ENCODE peak calls at places on chromosome 12, in five cellular contexts. One of them, this sample, is unnamed.

GRCh38 chr12:9064815-9065606 is 50.7 kb downstream of the A2M start:
- DNase-seq in HepG2: peak; percentile 77
- DNase-seq in K562: no peak
- DNase-seq in GM12878: no peak
- DNase-seq in H1: peak; percentile 53
- DNase-seq in this sample: peak; percentile 71

GRCh38 chr12:26748741-26749431 is 84.1 kb downstream of the ITPR2 start:
- DNase-seq in HepG2: no peak
- DNase-seq in K562: no peak
- DNase-seq in GM12878: peak; percentile 86
- DNase-seq in H1: no peak
- DNase-seq in this sample: no peak

GRCh38 chr12:93245543-93245942 is 132.2 kb upstream of the NUDT4 start:
- DNase-seq in HepG2: no peak
- DNase-seq in K562: no peak
- DNase-seq in GM12878: peak; percentile 87
- DNase-seq in H1: no peak
- DNase-seq in this sample: no peak

GRCh38 chr12:6534914-6535696 is 788 bp downstream of the GAPDH start:
- DNase-seq in HepG2: peak; percentile 22
- DNase-seq in K562: peak; percentile 73
- DNase-seq in GM12878: no peak
- DNase-seq in H1: no peak
- DNase-seq in this sample: no peak

GRCh38 chr12:11753826-11754225 is 104.4 kb downstream of the ETV6 start:
- DNase-seq in HepG2: no peak
- DNase-seq in K562: no peak
- DNase-seq in GM12878: no peak
- DNase-seq in H1: no peak
- DNase-seq in this sample: no peak

GRCh38 chr12:79886917-79887519 is 47.9 kb downstream of the PPP1R12A start:
- DNase-seq in HepG2: peak; percentile 54
- DNase-seq in K562: peak; percentile 13
- DNase-seq in GM12878: peak; percentile 23
- DNase-seq in H1: no peak
- DNase-seq in this sample: peak; percentile 41

GRCh38 chr12:22066235-22066765 is 20.3 kb downstream of the CMAS start:
- DNase-seq in HepG2: no peak
- DNase-seq in K562: no peak
- DNase-seq in GM12878: no peak
- DNase-seq in H1: no peak
- DNase-seq in this sample: no peak

GRCh38 chr12:6335451-6336078 is 6.3 kb downstream of the TNFRSF1A start:
- DNase-seq in HepG2: peak; percentile 90
- DNase-seq in K562: peak; percentile 54
- DNase-seq in GM12878: peak; percentile 60
- DNase-seq in H1: no peak
- DNase-seq in this sample: no peak

GRCh38 chr12:79409562-79409961 is 281.2 kb downstream of the PAWR start:
- DNase-seq in HepG2: no peak
- DNase-seq in K562: no peak
- DNase-seq in GM12878: no peak
- DNase-seq in H1: no peak
- DNase-seq in this sample: no peak

GRCh38 chr12:49809369-49810158 is 18.6 kb downstream of the NCKAP5L start:
- DNase-seq in HepG2: no peak
- DNase-seq in K562: no peak
- DNase-seq in GM12878: no peak
- DNase-seq in H1: no peak
- DNase-seq in this sample: no peak

GRCh38 chr12:87107270-87107669 is 851.1 kb upstream of the MGAT4C start:
- DNase-seq in HepG2: no peak
- DNase-seq in K562: no peak
- DNase-seq in GM12878: no peak
- DNase-seq in H1: peak; percentile 1
- DNase-seq in this sample: no peak

GRCh38 chr12:115983226-115983798 is 294.2 kb downstream of the MED13L start:
- DNase-seq in HepG2: peak; percentile 4
- DNase-seq in K562: no peak
- DNase-seq in GM12878: no peak
- DNase-seq in H1: peak; percentile 25
- DNase-seq in this sample: no peak

GRCh38 chr12:132366341-132366861 is 37.0 kb upstream of the GALNT9 start:
- DNase-seq in HepG2: no peak
- DNase-seq in K562: no peak
- DNase-seq in GM12878: no peak
- DNase-seq in H1: no peak
- DNase-seq in this sample: no peak

GRCh38 chr12:5295151-5295550 is 136.8 kb upstream of the NTF3 start:
- DNase-seq in HepG2: no peak
- DNase-seq in K562: no peak
- DNase-seq in GM12878: no peak
- DNase-seq in H1: no peak
- DNase-seq in this sample: no peak

GRCh38 chr12:108270035-108270840 is 68.9 kb downstream of the CMKLR1 start:
- DNase-seq in HepG2: no peak
- DNase-seq in K562: no peak
- DNase-seq in GM12878: no peak
- DNase-seq in H1: no peak
- DNase-seq in this sample: no peak

GRCh38 chr12:91388573-91388972 is 206.0 kb upstream of the DCN start:
- DNase-seq in HepG2: no peak
- DNase-seq in K562: no peak
- DNase-seq in GM12878: no peak
- DNase-seq in H1: no peak
- DNase-seq in this sample: no peak

GRCh38 chr12:125075-125474 is 58.5 kb downstream of the IQSEC3 start:
- DNase-seq in HepG2: no peak
- DNase-seq in K562: no peak
- DNase-seq in GM12878: no peak
- DNase-seq in H1: no peak
- DNase-seq in this sample: no peak

GRCh38 chr12:121060149-121061001 is 21.3 kb upstream of the OASL start:
- DNase-seq in HepG2: peak; percentile 63
- DNase-seq in K562: peak; percentile 32
- DNase-seq in GM12878: peak; percentile 56
- DNase-seq in H1: peak; percentile 17
- DNase-seq in this sample: peak; percentile 67

GRCh38 chr12:38850463-38850862 is 54.9 kb downstream of the CPNE8 start:
- DNase-seq in HepG2: no peak
- DNase-seq in K562: no peak
- DNase-seq in GM12878: no peak
- DNase-seq in H1: no peak
- DNase-seq in this sample: no peak

GRCh38 chr12:88418856-88419497 is 161.3 kb downstream of the KITLG start:
- DNase-seq in HepG2: no peak
- DNase-seq in K562: no peak
- DNase-seq in GM12878: no peak
- DNase-seq in H1: no peak
- DNase-seq in this sample: no peak

GRCh38 chr12:2172486-2173214 is 119.9 kb downstream of the CACNA1C start:
- DNase-seq in HepG2: no peak
- DNase-seq in K562: no peak
- DNase-seq in GM12878: no peak
- DNase-seq in H1: no peak
- DNase-seq in this sample: no peak

GRCh38 chr12:77349703-77350102 is 284.3 kb upstream of the E2F7 start:
- DNase-seq in HepG2: no peak
- DNase-seq in K562: no peak
- DNase-seq in GM12878: no peak
- DNase-seq in H1: no peak
- DNase-seq in this sample: no peak

GRCh38 chr12:100329800-100330199 is 27.1 kb upstream of the SLC17A8 start:
- DNase-seq in HepG2: no peak
- DNase-seq in K562: no peak
- DNase-seq in GM12878: peak; percentile 77
- DNase-seq in H1: no peak
- DNase-seq in this sample: no peak

GRCh38 chr12:93025145-93026103 is 96.3 kb upstream of the EEA1 start:
- DNase-seq in HepG2: no peak
- DNase-seq in K562: peak; percentile 28
- DNase-seq in GM12878: peak; percentile 63
- DNase-seq in H1: no peak
- DNase-seq in this sample: peak; percentile 45

DNA sequence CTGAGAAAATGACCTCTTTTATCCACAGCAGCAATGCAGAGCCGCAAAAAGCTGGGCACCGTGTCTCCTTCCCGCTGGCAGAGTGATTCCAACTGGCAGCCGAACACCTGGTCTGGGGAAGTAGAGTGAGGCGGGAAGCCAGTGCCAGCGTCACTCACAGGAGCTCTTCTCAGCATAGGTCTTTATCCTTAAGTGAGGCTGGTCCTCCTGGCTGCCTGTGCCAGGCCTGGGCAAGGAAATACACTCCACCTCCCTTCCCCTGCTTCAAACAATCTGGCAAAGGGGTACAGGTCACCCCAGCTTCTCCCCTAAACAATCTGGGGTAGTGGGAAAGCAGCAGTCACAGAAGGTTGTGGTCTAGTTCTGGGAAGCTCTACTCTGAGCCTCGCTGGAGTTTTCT is 4.8 kb downstream of the ARHGAP9 start:
- DNase-seq in HepG2: no peak
- DNase-seq in K562: no peak
- DNase-seq in GM12878: no peak
- DNase-seq in H1: no peak
- DNase-seq in this sample: no peak
- TF ChIP-seq SRF in HepG2: no peak
- TF ChIP-seq SRF in K562: no peak
- TF ChIP-seq SRF in GM12878: no peak
- TF ChIP-seq SRF in H1: no peak
- TF ChIP-seq SRF in this sample: no peak

DNA sequence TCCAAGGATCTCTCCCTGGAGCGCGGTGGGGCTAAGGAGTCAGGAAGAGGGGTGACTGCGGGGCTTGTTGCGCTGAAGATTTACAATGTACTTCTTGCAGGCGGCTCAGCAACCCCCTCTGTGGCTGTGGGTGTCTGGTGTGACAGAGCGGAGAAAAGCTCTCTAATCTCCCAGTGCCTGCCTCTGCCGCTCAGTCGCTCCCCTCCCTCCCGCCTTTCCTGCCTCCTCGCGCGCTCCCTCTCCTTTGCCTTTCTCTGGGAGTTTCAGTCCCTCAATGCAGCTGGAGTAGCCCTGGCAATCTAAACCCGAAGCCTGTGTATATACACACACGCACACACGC is 799 bp upstream of the TRHDE start:
- DNase-seq in HepG2: no peak
- DNase-seq in K562: no peak
- DNase-seq in GM12878: no peak
- DNase-seq in H1: no peak
- DNase-seq in this sample: no peak
- TF ChIP-seq SRF in HepG2: no peak
- TF ChIP-seq SRF in K562: no peak
- TF ChIP-seq SRF in GM12878: no peak
- TF ChIP-seq SRF in H1: no peak
- TF ChIP-seq SRF in this sample: no peak

DNA sequence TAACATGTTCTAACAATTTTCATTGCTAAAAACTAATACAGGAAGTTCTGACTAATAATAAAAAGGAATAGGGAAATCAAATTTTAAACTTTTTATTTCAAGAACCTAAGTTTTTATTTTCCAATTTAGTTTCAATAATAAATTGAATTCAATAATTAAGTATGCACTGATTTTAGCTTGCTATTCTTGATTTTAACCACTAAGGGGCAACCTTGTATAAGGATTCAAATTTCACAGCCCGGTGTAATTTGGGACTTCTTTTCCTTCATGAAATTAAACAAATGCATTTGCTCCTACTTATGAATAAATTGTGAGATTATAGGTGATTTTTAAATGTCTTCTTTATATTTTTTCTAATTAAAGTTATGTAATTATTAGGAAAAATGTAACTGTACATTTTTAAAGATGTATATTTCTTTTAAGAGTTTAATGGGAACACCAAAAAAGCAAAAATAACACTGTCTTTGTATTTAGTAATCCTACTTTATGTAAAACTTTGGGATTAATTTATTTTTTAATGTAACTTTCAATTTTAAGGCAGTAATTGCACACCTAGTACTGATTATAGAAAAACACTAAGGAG is 241.4 kb upstream of the PDZRN4 start:
- DNase-seq in HepG2: peak; percentile 4
- DNase-seq in K562: peak; percentile 32
- DNase-seq in GM12878: no peak
- DNase-seq in H1: no peak
- DNase-seq in this sample: peak; percentile 22
- TF ChIP-seq SRF in HepG2: no peak
- TF ChIP-seq SRF in K562: no peak
- TF ChIP-seq SRF in GM12878: no peak
- TF ChIP-seq SRF in H1: no peak
- TF ChIP-seq SRF in this sample: no peak

DNA sequence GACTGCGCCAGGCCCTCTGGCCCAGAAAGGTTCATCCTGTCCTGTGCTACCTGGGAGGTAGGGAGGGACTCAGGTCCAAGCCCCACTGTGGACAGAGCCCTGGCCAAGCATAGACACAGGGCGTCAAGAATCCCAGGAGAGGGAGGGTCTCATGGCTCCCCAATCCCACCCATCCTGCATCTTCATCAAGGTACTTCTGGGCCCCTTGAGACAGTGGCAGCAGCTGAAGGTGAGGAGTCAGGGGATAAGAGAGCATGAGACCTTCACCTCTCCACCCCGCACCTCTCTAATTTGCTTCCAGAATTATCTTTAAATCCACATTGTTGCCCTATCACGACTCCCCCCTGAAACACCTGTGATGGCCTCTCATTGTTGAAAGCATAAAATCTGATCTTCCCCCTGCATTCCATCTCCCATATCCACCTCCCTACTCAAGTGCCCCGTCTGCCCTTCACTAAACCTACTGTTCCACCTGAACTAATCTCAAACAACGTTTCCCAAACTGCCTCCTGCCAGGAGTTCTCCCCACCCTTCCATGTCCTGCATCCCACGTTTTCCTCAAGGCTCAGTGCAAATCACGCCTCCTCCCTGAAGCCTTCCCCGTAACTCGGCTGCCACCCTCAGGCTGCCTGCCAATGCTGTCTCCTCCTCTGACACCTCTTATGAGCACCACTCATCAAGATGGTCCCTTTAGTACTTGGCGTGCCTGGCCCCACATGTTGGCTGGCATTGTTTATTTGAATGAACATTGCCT is 27.1 kb downstream of the KRT18 start:
- DNase-seq in HepG2: peak; percentile 68
- DNase-seq in K562: no peak
- DNase-seq in GM12878: no peak
- DNase-seq in H1: no peak
- DNase-seq in this sample: peak; percentile 73
- TF ChIP-seq SRF in HepG2: no peak
- TF ChIP-seq SRF in K562: no peak
- TF ChIP-seq SRF in GM12878: no peak
- TF ChIP-seq SRF in H1: no peak
- TF ChIP-seq SRF in this sample: no peak

GRCh38 chr12:85076688-85077430 is 40.7 kb downstream of the LRRIQ1 start:
- DNase-seq in HepG2: peak; percentile 43
- DNase-seq in K562: no peak
- DNase-seq in GM12878: no peak
- DNase-seq in H1: no peak
- DNase-seq in this sample: peak; percentile 81
- TF ChIP-seq SRF in HepG2: no peak
- TF ChIP-seq SRF in K562: no peak
- TF ChIP-seq SRF in GM12878: no peak
- TF ChIP-seq SRF in H1: no peak
- TF ChIP-seq SRF in this sample: no peak

This sample was measured in HCT116.